ENCODE peak calls at places on chromosomes 6 and 20, in four cellular contexts. A, V, W and N are unnamed samples.

GRCh38 chr20:18428490-18429173 is 38.2 kb downstream of the DZANK1 start:
- DNase-seq in A (no peak), V (no peak), W (no peak), N (peak)

GRCh38 chr20:25024171-25024570 is 31.6 kb upstream of the APMAP start:
- DNase-seq in A (no peak), V (no peak), W (no peak), N (no peak)

GRCh38 chr20:61603715-61604114 is 351.7 kb downstream of the CDH4 start:
- DNase-seq in A (no peak), V (no peak), W (no peak), N (no peak)

GRCh38 chr6:148524976-148525375 is 182.3 kb downstream of the SASH1 start:
- DNase-seq in A (no peak), V (no peak), W (no peak), N (no peak)

GRCh38 chr6:160137130-160137988 is 15.7 kb downstream of the SLC22A1 start:
- DNase-seq in A (no peak), V (no peak), W (no peak), N (peak)

GRCh38 chr6:57021086-57021720 is 25.3 kb upstream of the KIAA1586 start:
- DNase-seq in A (peak), V (no peak), W (no peak), N (peak)

GRCh38 chr6:155883334-155883731 is 427.7 kb upstream of the NOX3 start:
- DNase-seq in A (no peak), V (no peak), W (no peak), N (no peak)

GRCh38 chr6:157493173-157493572 is 112.2 kb downstream of the ZDHHC14 start:
- DNase-seq in A (no peak), V (no peak), W (no peak), N (no peak)

GRCh38 chr6:80641591-80641990 is 535.1 kb downstream of the BCKDHB start:
- DNase-seq in A (no peak), V (no peak), W (no peak), N (no peak)

GRCh38 chr6:117441824-117442264 is 16.1 kb upstream of the ROS1 start:
- DNase-seq in A (no peak), V (no peak), W (no peak), N (peak)

GRCh38 chr6:75934643-75935472 is 137.6 kb downstream of the IMPG1 start:
- DNase-seq in A (peak), V (peak), W (no peak), N (peak)

DNA sequence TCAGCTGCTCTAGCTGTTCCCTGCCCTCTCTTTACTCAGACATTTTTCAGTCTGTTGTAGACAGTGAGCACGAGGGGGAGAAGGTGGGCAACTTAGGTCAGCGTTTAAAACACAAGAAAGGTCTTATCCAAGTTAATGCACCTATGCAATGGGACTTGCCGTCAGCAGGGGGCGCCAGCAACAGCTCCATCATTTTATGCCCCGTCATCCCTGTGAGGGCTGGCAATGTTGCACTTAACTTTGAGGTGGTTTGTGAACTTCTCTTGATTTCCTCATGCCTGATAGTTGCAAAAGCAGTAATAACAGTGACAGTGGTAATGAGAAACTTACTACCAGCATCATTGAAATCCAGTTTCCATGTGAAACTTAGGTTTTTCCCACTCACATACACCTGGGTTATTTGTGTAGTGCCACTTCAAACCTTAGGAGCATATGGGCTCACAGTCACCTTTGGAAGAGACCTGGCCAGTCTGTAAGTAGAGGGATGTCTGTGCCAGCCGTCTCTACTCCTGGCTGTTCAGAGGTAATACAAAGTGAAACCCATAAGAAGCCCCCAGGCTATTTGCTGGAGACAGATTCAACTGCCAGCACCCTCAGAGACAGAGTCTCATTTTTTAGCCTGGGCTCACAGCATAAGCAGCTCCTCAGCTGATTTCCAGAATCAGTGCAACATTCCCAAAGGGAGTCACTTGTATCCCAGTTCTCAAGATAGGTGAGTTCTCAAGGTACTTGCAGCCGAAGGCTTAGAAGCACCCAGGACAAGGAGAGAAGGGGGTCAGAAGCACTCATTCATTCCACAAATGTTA is 44.8 kb upstream of the ID1 start:
- DNase-seq in A (peak), V (peak), W (no peak), N (peak)
- TF ChIP-seq YY1 in A (no peak), V (no peak), W (peak), N (peak)

GRCh38 chr6:116133453-116133852 is 7.5 kb upstream of the COL10A1 start:
- DNase-seq in A (no peak), V (no peak), W (no peak), N (no peak)

GRCh38 chr6:116126032-116126431 is at the start of gene COL10A1:
- DNase-seq in A (no peak), V (no peak), W (no peak), N (no peak)

GRCh38 chr6:116127771-116128493 is 2.0 kb upstream of the COL10A1 start:
- DNase-seq in A (no peak), V (no peak), W (no peak), N (peak)
- TF ChIP-seq YY1 in A (no peak), V (no peak), W (no peak), N (no peak)

DNA sequence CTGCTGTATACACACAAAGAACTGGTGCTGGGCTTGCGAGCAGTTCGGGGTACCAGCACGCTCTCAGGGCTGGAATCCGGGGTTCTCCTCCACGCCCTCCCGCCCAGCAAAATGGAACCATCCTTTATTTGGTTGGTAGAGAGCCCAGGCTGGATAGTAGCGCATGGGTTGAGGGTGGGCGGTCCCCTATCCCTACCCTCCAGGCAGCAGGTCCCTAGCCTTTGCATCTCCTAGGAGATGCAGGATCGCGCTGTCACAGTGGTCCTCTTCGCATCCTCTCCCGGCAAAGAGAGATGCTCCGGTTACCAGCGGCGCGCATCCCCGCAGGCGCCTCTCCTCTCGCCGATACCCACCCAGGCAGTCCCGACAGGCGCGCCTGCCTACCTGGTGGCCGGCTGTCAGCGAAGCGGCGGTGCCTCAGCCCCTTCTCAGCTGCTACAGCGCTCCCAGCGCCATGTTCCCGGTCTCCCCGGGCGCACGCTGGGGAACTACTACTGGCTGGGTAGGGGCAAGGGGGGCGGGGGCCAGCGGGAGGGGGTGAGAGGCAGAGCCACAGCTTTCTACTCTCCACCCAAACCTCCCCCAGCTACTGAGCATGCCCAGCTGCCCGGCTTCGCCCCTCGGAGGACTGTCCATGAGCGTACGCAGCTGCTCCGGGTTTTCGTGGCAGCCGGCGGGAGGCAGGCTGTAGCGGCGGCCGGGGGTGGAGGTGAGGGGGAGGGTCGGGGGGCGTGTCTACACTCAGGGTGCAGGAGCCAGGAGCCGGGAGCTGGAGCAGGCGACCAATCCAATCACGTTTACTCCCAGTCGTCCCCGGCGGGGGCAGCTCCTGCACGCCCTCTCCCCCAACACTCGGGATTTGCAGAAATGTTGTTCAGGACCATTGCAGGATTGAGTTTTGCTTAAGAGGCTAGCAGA is at the start of gene PAK5:
- DNase-seq in A (peak), V (peak), W (peak), N (peak)
- TF ChIP-seq YY1 in A (no peak), V (no peak), W (no peak), N (no peak)

GRCh38 chr6:28948782-28949486 is 25.1 kb upstream of the TRIM27 start:
- DNase-seq in A (no peak), V (no peak), W (no peak), N (peak)

GRCh38 chr6:28956331-28956730 is 32.5 kb upstream of the TRIM27 start:
- DNase-seq in A (no peak), V (no peak), W (no peak), N (no peak)

GRCh38 chr6:28947831-28948270 is 24.1 kb upstream of the TRIM27 start:
- DNase-seq in A (no peak), V (no peak), W (no peak), N (peak)

DNA sequence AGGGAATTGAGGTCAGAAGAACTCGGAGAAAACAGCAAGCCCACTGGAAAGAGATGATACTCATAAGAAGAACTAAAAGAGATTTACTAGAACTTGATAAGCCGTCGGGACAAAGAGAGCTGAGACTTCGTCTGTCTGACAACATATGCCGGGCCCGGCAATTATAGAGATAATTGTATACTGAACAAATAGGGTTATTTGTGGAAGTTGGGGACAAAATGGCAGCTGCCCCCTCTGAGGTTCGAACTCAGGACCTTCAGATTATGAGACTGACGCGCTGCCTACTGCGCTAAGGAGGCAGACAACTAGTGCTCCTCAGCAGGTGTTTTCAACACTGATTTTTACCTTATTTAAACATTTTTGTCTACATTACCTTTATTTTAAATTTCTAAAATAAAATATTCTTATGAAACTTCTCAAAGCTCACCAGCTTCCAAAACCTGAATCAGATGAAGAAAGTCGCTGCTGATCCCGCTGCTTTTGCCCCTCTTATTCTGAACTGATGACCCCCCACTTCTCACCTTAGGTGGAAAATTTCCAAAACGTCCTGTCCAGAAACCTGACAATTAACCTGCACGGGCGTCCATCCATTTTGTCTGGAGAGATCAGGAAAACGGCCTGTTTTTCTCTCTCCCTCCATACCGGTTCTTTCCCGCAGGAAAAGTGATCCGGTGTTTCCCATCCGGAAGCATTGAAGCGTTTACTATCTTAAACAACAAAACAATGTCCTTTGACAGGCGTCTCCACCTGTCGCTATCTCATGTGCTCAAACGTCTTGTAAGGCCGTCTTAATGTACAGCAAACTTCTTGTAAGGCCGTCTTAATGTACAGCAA is 29.5 kb upstream of the TRIM27 start:
- DNase-seq in A (peak), V (no peak), W (peak), N (peak)
- TF ChIP-seq YY1 in A (peak), V (no peak), W (peak), N (peak)

DNA sequence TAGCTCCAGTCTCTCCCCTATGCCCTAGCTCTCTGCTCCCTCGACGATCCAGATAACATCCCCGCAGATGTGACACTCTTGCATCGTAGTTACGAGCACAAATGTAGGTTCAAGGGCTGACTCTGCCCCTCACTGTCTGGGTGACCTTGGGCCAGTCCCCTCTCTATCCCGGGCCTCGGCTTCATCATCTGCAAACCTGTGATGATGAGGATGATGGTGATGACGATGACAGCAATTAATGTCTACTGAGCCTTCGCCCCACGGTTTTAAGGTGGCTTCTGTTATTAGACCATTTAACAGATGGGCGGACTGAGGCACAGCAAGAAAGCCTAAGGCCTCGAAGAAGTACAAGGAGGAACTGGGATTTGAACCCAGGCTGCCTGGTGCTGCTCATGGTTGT is 118.5 kb downstream of the PREX1 start:
- DNase-seq in A (no peak), V (no peak), W (no peak), N (no peak)
- TF ChIP-seq YY1 in A (no peak), V (no peak), W (no peak), N (no peak)

GRCh38 chr20:22918286-22918983 is 116.7 kb upstream of the SSTR4 start:
- DNase-seq in A (no peak), V (no peak), W (no peak), N (no peak)
- TF ChIP-seq YY1 in A (no peak), V (no peak), W (no peak), N (no peak)

GRCh38 chr6:26431258-26432162 is 8.8 kb upstream of the BTN3A3 start:
- DNase-seq in A (no peak), V (no peak), W (no peak), N (no peak)
- TF ChIP-seq YY1 in A (no peak), V (no peak), W (no peak), N (no peak)

GRCh38 chr6:138011413-138011812 is 95.8 kb downstream of the PERP start:
- DNase-seq in A (no peak), V (no peak), W (no peak), N (no peak)
- TF ChIP-seq YY1 in A (no peak), V (no peak), W (no peak), N (no peak)

GRCh38 chr6:147081210-147081609 is 123.0 kb upstream of the STXBP5 start:
- DNase-seq in A (peak), V (no peak), W (no peak), N (no peak)
- TF ChIP-seq YY1 in A (no peak), V (no peak), W (no peak), N (no peak)

DNA sequence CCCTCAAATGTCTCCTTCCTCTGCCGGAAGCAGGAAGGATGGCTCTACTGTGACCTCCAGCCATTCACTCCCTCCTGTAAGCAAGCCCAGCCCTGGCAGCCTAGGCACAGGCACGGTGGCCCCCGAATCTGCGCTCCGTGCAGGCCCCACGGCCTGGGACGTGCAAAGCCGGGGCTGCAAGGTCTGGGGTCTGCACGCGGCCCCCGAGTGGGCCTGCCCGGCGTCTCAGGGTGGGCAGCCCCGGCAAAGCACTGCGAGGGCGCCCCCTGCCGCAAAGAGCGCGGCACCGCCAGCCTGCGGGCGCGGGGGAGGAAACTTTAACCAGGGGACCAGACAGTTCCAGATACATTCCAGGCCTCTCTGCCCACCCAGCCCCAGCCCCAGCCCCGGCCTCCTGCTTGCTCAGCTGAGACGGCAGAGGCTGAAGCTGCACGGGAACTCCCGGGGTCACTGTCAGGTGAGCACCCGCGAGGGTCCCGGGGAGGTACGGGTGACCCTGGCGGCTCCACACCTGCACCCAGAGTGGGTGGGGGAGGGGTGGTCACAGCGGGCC is 98.8 kb downstream of the ASXL1 start:
- DNase-seq in A (no peak), V (no peak), W (no peak), N (no peak)
- TF ChIP-seq YY1 in A (no peak), V (no peak), W (no peak), N (no peak)